ENCODE peak calls at places on chromosomes 3 and 15, in six cellular contexts. V, W, Q, O, D and J are unnamed samples.

GRCh38 chr3:71672302-71672701 is 52.9 kb downstream of the EIF4E3 start:
- DNase-seq in W (no peak), V (no peak), Q (no peak), O (no peak), D (no peak), J (no peak)

GRCh38 chr15:56353740-56354139 is 11.5 kb upstream of the TEX9 start:
- DNase-seq in W (no peak), O (no peak), D (no peak), Q (no peak), V (no peak), J (no peak)

GRCh38 chr3:11607816-11608215 is 35.9 kb downstream of the VGLL4 start:
- DNase-seq in O (no peak), Q (no peak), W (no peak), D (peak), V (no peak), J (peak)

GRCh38 chr3:15331606-15332404 is 581 bp downstream of the SH3BP5 start:
- DNase-seq in V (no peak), O (peak), Q (no peak), W (no peak), D (peak), J (peak)

GRCh38 chr3:64417816-64418215 is 192.6 kb upstream of the PRICKLE2 start:
- DNase-seq in W (no peak), V (peak), O (no peak), D (peak), Q (peak), J (peak)

GRCh38 chr15:36877796-36878744 is 222.3 kb downstream of the MEIS2 start:
- DNase-seq in Q (peak), V (peak), D (peak), W (peak), O (no peak), J (no peak)

GRCh38 chr3:106707347-106707746 is 669.9 kb upstream of the CCDC54 start:
- DNase-seq in O (no peak), Q (no peak), V (no peak), D (no peak), W (no peak), J (no peak)

GRCh38 chr15:67796196-67796699 is 29.1 kb upstream of the SKOR1 start:
- DNase-seq in Q (no peak), W (no peak), V (no peak), O (no peak), D (no peak), J (no peak)

GRCh38 chr15:82110144-82110543 is 64.3 kb upstream of the MEX3B start:
- DNase-seq in Q (no peak), O (no peak), V (peak), W (no peak), D (no peak), J (no peak)

GRCh38 chr15:89656116-89656815 is 999 bp upstream of the KIF7 start:
- DNase-seq in Q (no peak), O (no peak), V (no peak), W (no peak), D (peak), J (peak)

GRCh38 chr3:188037116-188037718 is 116.7 kb upstream of the LPP start:
- DNase-seq in Q (no peak), D (peak), W (peak), O (peak), V (peak), J (peak)

GRCh38 chr3:58059349-58060321 is 51.4 kb downstream of the FLNB start:
- DNase-seq in D (peak), W (peak), Q (no peak), V (peak), O (no peak), J (peak)

GRCh38 chr15:38768970-38769369 is 204.4 kb upstream of the RASGRP1 start:
- DNase-seq in D (peak), W (peak), O (peak), Q (peak), V (peak), J (peak)

GRCh38 chr3:116052602-116053001 is 392.7 kb downstream of the LSAMP start:
- DNase-seq in Q (no peak), O (no peak), V (no peak), W (no peak), D (no peak), J (no peak)

GRCh38 chr3:79140718-79141117 is 627.1 kb downstream of the ROBO1 start:
- DNase-seq in D (peak), Q (no peak), W (peak), O (no peak), V (peak), J (peak)

GRCh38 chr3:37324752-37325407 is 150.5 kb upstream of the LRRFIP2 start:
- DNase-seq in O (no peak), Q (no peak), D (no peak), V (no peak), W (no peak), J (peak)

GRCh38 chr15:52150878-52151277 is 38.3 kb upstream of the BCL2L10 start:
- DNase-seq in W (no peak), D (no peak), O (no peak), Q (no peak), V (no peak), J (no peak)

GRCh38 chr3:165636682-165637010 is 200.6 kb downstream of the BCHE start:
- DNase-seq in D (no peak), V (no peak), W (no peak), Q (no peak), O (no peak), J (no peak)

GRCh38 chr15:60118146-60118545 is 114.0 kb downstream of the FOXB1 start:
- DNase-seq in W (no peak), Q (no peak), D (no peak), O (peak), V (peak), J (no peak)
- H3K18ac ChIP-seq in W (no peak), Q (no peak), D (no peak), O (no peak), V (no peak), J (no peak)

GRCh38 chr15:63041402-63041977 is 1.1 kb upstream of the TPM1 start:
- DNase-seq in Q (no peak), V (peak), W (peak), O (no peak), D (no peak), J (no peak)

GRCh38 chr15:63043391-63044076 is 987 bp downstream of the TPM1 start:
- DNase-seq in Q (no peak), V (no peak), W (no peak), D (peak), O (no peak), J (no peak)

GRCh38 chr15:63041982-63042878 is at the start of gene TPM1:
- DNase-seq in D (peak), O (peak), W (peak), Q (peak), V (peak), J (peak)

GRCh38 chr15:63044077-63044644 is 1.6 kb downstream of the TPM1 start:
- DNase-seq in Q (no peak), V (no peak), W (no peak), O (no peak), D (no peak), J (no peak)

DNA sequence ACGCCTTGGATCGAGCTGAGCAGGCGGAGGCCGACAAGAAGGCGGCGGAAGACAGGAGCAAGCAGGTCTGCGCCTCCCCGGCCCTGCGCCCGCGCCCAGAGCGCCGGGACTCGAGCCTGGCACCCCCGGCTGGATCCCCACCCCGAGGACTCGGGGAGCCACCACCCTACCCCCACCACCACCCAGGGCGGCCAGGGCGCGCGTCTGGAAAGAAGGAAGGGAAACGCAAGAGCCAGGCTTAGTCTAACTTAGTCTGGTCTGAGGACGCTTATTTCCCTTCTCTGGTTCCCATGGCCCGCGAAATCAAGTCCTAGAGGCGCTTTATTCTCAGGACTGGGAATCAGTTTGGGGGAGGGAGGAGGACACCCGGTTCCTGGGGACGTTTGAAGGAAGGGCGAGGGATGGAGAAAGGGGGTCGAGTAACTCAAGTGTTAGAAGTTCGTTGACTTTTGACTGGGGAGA is 363 bp downstream of the TPM1 start:
- DNase-seq in Q (no peak), D (no peak), V (peak), O (no peak), W (no peak), J (no peak)
- H3K18ac ChIP-seq in Q (peak), D (peak), V (peak), O (peak), W (peak), J (peak)

GRCh38 chr3:157160652-157161480 is 919 bp upstream of the CCNL1 start:
- DNase-seq in Q (no peak), V (peak), W (peak), D (peak), O (peak), J (peak)
- H3K18ac ChIP-seq in Q (no peak), V (peak), W (peak), D (peak), O (peak), J (peak)

DNA sequence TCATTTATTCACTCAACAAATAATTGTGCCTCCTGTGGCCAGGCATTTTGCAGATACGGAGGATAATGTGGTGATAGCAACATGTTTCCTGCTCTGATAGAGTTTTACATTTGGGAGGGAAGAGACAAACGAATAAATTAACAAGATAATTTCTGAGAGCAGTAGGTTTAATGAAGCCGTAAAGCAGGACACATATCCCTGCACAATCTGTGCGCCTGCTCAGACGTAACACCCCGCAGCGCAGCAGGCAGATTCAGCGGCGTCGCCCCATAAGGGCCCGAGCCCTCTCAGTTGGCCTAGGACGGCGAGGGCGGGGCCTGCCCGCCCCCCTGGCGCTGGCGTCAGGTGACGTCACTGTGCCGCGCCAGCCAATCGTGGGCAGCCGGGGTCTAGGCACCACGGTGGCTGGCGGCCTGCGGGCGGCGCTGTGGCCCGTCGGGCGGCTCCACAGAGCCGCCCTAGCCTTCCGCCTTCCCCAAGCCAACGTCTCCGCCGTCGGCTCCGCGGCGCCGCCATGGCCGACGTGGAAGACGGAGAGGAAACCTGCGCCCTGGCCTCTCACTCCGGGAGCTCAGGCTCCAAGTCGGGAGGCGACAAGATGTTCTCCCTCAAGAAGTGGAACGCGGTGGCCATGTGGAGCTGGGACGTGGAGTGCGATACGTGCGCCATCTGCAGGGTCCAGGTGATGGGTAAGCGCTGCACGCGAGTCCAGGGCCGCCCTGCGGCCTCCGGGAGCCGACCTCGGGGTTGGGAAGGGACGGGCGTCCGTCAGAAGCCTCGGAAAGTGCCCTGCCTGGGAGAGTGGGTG is at the start of gene RNF7:
- DNase-seq in D (peak), Q (peak), W (peak), V (peak), O (peak), J (peak)
- H3K18ac ChIP-seq in D (peak), Q (peak), W (peak), V (peak), O (peak), J (peak)

DNA sequence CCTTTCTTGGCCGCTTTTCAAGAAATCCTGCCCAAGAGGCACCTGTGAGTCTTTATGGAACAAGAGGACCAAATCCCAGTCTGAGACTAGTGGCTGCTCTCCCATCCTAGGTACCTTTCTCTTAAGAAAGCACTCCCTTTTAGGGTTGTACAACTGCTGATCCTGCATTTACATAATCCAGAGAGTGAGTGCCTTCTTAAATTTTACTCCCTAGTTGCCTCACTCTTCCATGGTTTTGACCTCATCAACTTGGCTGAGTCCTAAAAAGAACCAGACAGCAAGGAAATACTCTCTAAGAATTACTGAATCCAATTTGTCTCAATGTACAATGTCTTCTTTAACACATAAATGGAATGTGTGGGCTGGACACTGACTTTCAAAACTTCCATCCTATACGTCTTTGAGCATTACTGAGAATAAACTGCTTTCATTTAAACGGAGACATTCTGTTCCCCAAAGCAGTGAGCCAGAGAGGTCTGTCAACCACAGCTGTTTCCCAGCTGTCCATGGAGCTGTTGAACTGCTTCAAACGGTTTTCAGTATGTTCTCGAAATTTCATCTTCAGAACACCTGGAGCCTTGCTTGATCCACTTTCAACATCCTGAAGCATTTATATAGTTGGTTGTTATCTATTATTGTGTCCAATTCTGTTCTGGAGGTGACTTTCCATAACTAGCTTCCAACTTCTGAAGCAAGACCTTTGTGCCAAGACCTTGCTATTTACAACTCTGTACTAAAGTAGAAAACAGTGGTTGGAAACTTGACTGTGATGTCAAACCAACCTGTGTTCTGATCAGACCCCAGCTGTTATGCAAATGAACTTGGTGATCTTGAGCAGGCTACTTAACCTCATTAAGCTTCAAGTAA is 179.1 kb downstream of the SLC9A9 start:
- DNase-seq in W (no peak), Q (no peak), D (peak), V (no peak), O (no peak), J (no peak)
- H3K18ac ChIP-seq in W (no peak), Q (no peak), D (no peak), V (no peak), O (no peak), J (no peak)

GRCh38 chr3:42133500-42134298 is 42.5 kb downstream of the TRAK1 start:
- DNase-seq in V (no peak), W (no peak), Q (no peak), O (no peak), D (no peak), J (no peak)

GRCh38 chr3:42139740-42140453 is 48.7 kb downstream of the TRAK1 start:
- DNase-seq in Q (no peak), W (no peak), D (no peak), V (no peak), O (no peak), J (no peak)

GRCh38 chr3:42130007-42130328 is 38.8 kb downstream of the TRAK1 start:
- DNase-seq in D (no peak), Q (no peak), O (no peak), W (no peak), V (no peak), J (no peak)

GRCh38 chr3:42130329-42131070 is 39.3 kb downstream of the TRAK1 start:
- DNase-seq in V (no peak), O (no peak), D (no peak), W (no peak), Q (no peak), J (no peak)

GRCh38 chr3:42134867-42135464 is 43.8 kb downstream of the TRAK1 start:
- DNase-seq in Q (no peak), O (no peak), W (no peak), D (no peak), V (no peak), J (no peak)
- H3K18ac ChIP-seq in Q (no peak), O (no peak), W (no peak), D (no peak), V (no peak), J (no peak)